ENCODE peak calls at places on chromosomes 16 and 17, in eight cellular contexts. J is stimulated activated CD8-positive, alpha-beta memory T cell treated with anti-CD3 and anti-CD28 coated beads, Interleukin-7, amount 100 ng/mL, for 1 hour; Y is endodermal cell; K is nucleus accumbens; O is sciatic nerve; G is activated T-cell treated with anti-CD3 and anti-CD28 coated beads for 1 hour; N is T-helper 1 cell; C is NCI-H1436. Z is an unnamed sample.

GRCh38 chr16:66189951-66190350 is 176.5 kb upstream of the CDH5 start:
- DNase-seq in J (no peak), Y (no peak), K (no peak), O (no peak), G (no peak), N (no peak), C (no peak), Z (no peak)

GRCh38 chr17:75828051-75828400 is 16.2 kb downstream of the UNC13D start:
- DNase-seq in J (no peak), Y (no peak), K (no peak), O (no peak), G (no peak), N (no peak), C (no peak), Z (no peak)

GRCh38 chr17:48711128-48711527 is 11.2 kb downstream of the PRAC1 start:
- DNase-seq in J (no peak), Y (peak), K (no peak), O (no peak), G (no peak), N (no peak), C (no peak), Z (no peak)

GRCh38 chr17:77516902-77517301 is 376.1 kb downstream of the SEC14L1 start:
- DNase-seq in J (no peak), Y (no peak), K (no peak), O (no peak), G (no peak), N (no peak), C (no peak), Z (no peak)

GRCh38 chr16:31382485-31383161 is 10.5 kb upstream of the ITGAD start:
- DNase-seq in J (peak), Y (peak), K (peak), O (peak), G (peak), N (peak), C (peak), Z (peak)

GRCh38 chr16:80971814-80972213 is 34.9 kb downstream of the CMC2 start:
- DNase-seq in J (no peak), Y (no peak), K (no peak), O (no peak), G (no peak), N (no peak), C (no peak), Z (no peak)

GRCh38 chr16:20675488-20676267 is 21.8 kb downstream of the ACSM1 start:
- DNase-seq in J (no peak), Y (peak), K (no peak), O (no peak), G (no peak), N (no peak), C (no peak), Z (no peak)

GRCh38 chr17:80647746-80648145 is 103.1 kb downstream of the RPTOR start:
- DNase-seq in J (no peak), Y (no peak), K (no peak), O (no peak), G (no peak), N (no peak), C (no peak), Z (no peak)

GRCh38 chr16:57244767-57245471 is at the start of gene ARL2BP:
- DNase-seq in J (peak), Y (peak), K (peak), O (peak), G (peak), N (peak), C (peak), Z (peak)

GRCh38 chr17:75135946-75136345 is 4.4 kb upstream of the NT5C start:
- DNase-seq in J (no peak), Y (no peak), K (no peak), O (no peak), G (no peak), N (no peak), C (no peak), Z (no peak)

GRCh38 chr17:59893617-59894100 is 738 bp downstream of the RPS6KB1 start:
- DNase-seq in J (no peak), Y (no peak), K (no peak), O (no peak), G (peak), N (no peak), C (peak), Z (peak)

GRCh38 chr16:64417711-64418227 is 704.1 kb downstream of the CDH11 start:
- DNase-seq in J (no peak), Y (no peak), K (no peak), O (no peak), G (no peak), N (no peak), C (no peak), Z (no peak)

GRCh38 chr16:75087040-75087979 is 29.3 kb downstream of the LDHD start:
- DNase-seq in J (no peak), Y (peak), K (no peak), O (no peak), G (no peak), N (no peak), C (peak), Z (no peak)

GRCh38 chr17:79842656-79843474 is 3.6 kb upstream of the CBX4 start:
- DNase-seq in J (no peak), Y (peak), K (no peak), O (no peak), G (no peak), N (no peak), C (no peak), Z (no peak)

GRCh38 chr17:64006361-64007088 is 8.4 kb downstream of the PRR29 start:
- DNase-seq in J (no peak), Y (peak), K (no peak), O (peak), G (no peak), N (no peak), C (no peak), Z (no peak)

GRCh38 chr17:63697341-63698286 is 2.3 kb downstream of the LIMD2 start:
- DNase-seq in J (peak), Y (peak), K (no peak), O (peak), G (peak), N (peak), C (peak), Z (peak)

GRCh38 chr16:66135376-66135775 is 231.1 kb upstream of the CDH5 start:
- DNase-seq in J (no peak), Y (no peak), K (no peak), O (peak), G (no peak), N (no peak), C (no peak), Z (no peak)

GRCh38 chr17:56681561-56682266 is 88.2 kb downstream of the NOG start:
- DNase-seq in J (no peak), Y (no peak), K (no peak), O (no peak), G (no peak), N (no peak), C (no peak), Z (no peak)

GRCh38 chr17:27408891-27409290 is 47.4 kb upstream of the KSR1 start:
- DNase-seq in J (no peak), Y (no peak), K (no peak), O (peak), G (no peak), N (no peak), C (no peak), Z (no peak)

GRCh38 chr16:75351183-75351582 is 82.1 kb downstream of the CFDP1 start:
- DNase-seq in J (no peak), Y (no peak), K (no peak), O (no peak), G (no peak), N (no peak), C (no peak), Z (no peak)

GRCh38 chr17:38766341-38766740 is 13.8 kb downstream of the PSMB3 start:
- DNase-seq in J (no peak), Y (no peak), K (no peak), O (no peak), G (no peak), N (no peak), C (no peak), Z (no peak)

GRCh38 chr16:29806641-29807425 is 504 bp downstream of the MAZ start:
- DNase-seq in J (no peak), Y (peak), K (no peak), O (peak), G (no peak), N (peak), C (peak), Z (peak)

GRCh38 chr16:87226926-87227650 is 90.1 kb downstream of the C16orf95 start:
- DNase-seq in J (no peak), Y (no peak), K (no peak), O (no peak), G (no peak), N (no peak), C (no peak), Z (no peak)

GRCh38 chr17:43353364-43353763 is 45.4 kb upstream of the ARL4D start:
- DNase-seq in J (no peak), Y (no peak), K (no peak), O (no peak), G (no peak), N (no peak), C (no peak), Z (no peak)

GRCh38 chr17:31825961-31826691 is 32.9 kb downstream of the COPRS start:
- DNase-seq in J (no peak), Y (no peak), K (no peak), O (no peak), G (no peak), N (no peak), C (no peak), Z (no peak)

GRCh38 chr17:56880133-56880532 is 33.7 kb downstream of the TRIM25 start:
- DNase-seq in J (no peak), Y (no peak), K (no peak), O (no peak), G (no peak), N (no peak), C (no peak), Z (no peak)

GRCh38 chr17:32555611-32556310 is 69.0 kb downstream of the CDK5R1 start:
- DNase-seq in J (no peak), Y (no peak), K (no peak), O (no peak), G (no peak), N (no peak), C (no peak), Z (no peak)

GRCh38 chr16:73610605-73611177 is 562.8 kb upstream of the ZFHX3 start:
- DNase-seq in J (no peak), Y (peak), K (no peak), O (no peak), G (no peak), N (no peak), C (no peak), Z (no peak)

GRCh38 chr17:64786337-64786736 is 124.2 kb upstream of the SMURF2 start:
- DNase-seq in J (no peak), Y (peak), K (no peak), O (peak), G (no peak), N (no peak), C (no peak), Z (no peak)

GRCh38 chr16:71882505-71883192 is 1.3 kb downstream of the ZNF821 start:
- DNase-seq in J (peak), Y (peak), K (peak), O (peak), G (peak), N (peak), C (peak), Z (peak)

GRCh38 chr17:48375356-48375755 is 54.7 kb downstream of the SKAP1 start:
- DNase-seq in J (no peak), Y (no peak), K (no peak), O (no peak), G (no peak), N (no peak), C (no peak), Z (no peak)

GRCh38 chr17:6596941-6597340 is 40.6 kb upstream of the PITPNM3 start:
- DNase-seq in J (no peak), Y (no peak), K (no peak), O (no peak), G (no peak), N (no peak), C (no peak), Z (no peak)

GRCh38 chr16:70712942-70713341 is 27.1 kb upstream of the MTSS2 start:
- DNase-seq in J (no peak), Y (no peak), K (no peak), O (no peak), G (no peak), N (no peak), C (no peak), Z (no peak)

GRCh38 chr16:10599626-10600025 is 19.2 kb upstream of the EMP2 start:
- DNase-seq in J (no peak), Y (no peak), K (no peak), O (no peak), G (no peak), N (no peak), C (no peak), Z (peak)